ENCODE peak calls at places on chromosomes 16 and 17, in five cellular contexts. N, G, Q, Z and T are unnamed samples.

GRCh38 chr17:59508999-59509398 is 56.4 kb upstream of the DHX40 start:
- DNase-seq in N (no peak), G (no peak), Q (no peak), Z (no peak), T (no peak)

GRCh38 chr17:57953219-57953618 is 2.0 kb downstream of the CUEDC1 start:
- DNase-seq in N (no peak), G (no peak), Q (no peak), Z (no peak), T (no peak)

GRCh38 chr16:58127634-58128033 is 1.5 kb downstream of the CFAP20 start:
- DNase-seq in N (peak; percentile 15), G (no peak), Q (no peak), Z (peak; percentile 50), T (no peak)

GRCh38 chr17:34306466-34306865 is 12.8 kb upstream of the CCL8 start:
- DNase-seq in N (peak; percentile 75), G (no peak), Q (no peak), Z (peak; percentile 33), T (peak; percentile 80)

GRCh38 chr17:3659541-3660111 is 8.8 kb downstream of the TAX1BP3 start:
- DNase-seq in N (peak; percentile 91), G (no peak), Q (no peak), Z (peak; percentile 88), T (peak; percentile 95)

GRCh38 chr16:84930298-84931106 is 80.8 kb downstream of the ZDHHC7 start:
- DNase-seq in N (no peak), G (no peak), Q (no peak), Z (no peak), T (no peak)

GRCh38 chr17:11980813-11981212 is 16.5 kb downstream of the ZNF18 start:
- DNase-seq in N (no peak), G (no peak), Q (no peak), Z (peak; percentile 13), T (no peak)

GRCh38 chr17:73474370-73474988 is 162.7 kb upstream of the CDC42EP4 start:
- DNase-seq in N (peak; percentile 39), G (no peak), Q (no peak), Z (peak; percentile 50), T (peak; percentile 53)

GRCh38 chr16:30659507-30660423 is 1.5 kb downstream of the FBRS start:
- DNase-seq in N (peak; percentile 28), G (peak; percentile 39), Q (peak; percentile 30), Z (peak; percentile 43), T (peak; percentile 24)

GRCh38 chr16:4726616-4727015 is 7.5 kb downstream of the ANKS3 start:
- DNase-seq in N (no peak), G (no peak), Q (no peak), Z (no peak), T (no peak)

GRCh38 chr16:27840311-27841060 is 223.0 kb downstream of the GSG1L start:
- DNase-seq in N (no peak), G (peak; percentile 19), Q (no peak), Z (no peak), T (no peak)

GRCh38 chr17:557371-557770 is 157.3 kb downstream of the VPS53 start:
- DNase-seq in N (peak; percentile 16), G (no peak), Q (no peak), Z (peak; percentile 74), T (peak; percentile 13)